ENCODE peak calls at places on chromosomes 5 and 9, in six cellular contexts. V is suprapubic skin; L is dorsolateral prefrontal cortex; M is activated T-helper 2 cell treated with anti-CD3 and anti-CD28 coated beads, Interferon-gamma antibody, Interleukin-2, Interleukin-4, amounts not matched to agents 10 μg/mL and 5 μg/mL and 100 μg/mL, durations not matched to agents 14 hours and 24 hours and 36 hours; O is anterior cingulate cortex; G is neural crest cell. C is an unnamed sample.

GRCh38 chr5:51416149-51416548 is 32.9 kb downstream of the ISL1 start:
- DNase-seq in O (no peak), V (no peak), G (no peak), L (no peak), M (no peak), C (no peak)

GRCh38 chr5:1751864-1752822 is 47.5 kb downstream of the MRPL36 start:
- DNase-seq in M (no peak), V (peak; percentile 60), L (peak; percentile 25), G (no peak), O (no peak), C (peak; percentile 10)

GRCh38 chr5:139543423-139543991 is 17.6 kb upstream of the UBE2D2 start:
- DNase-seq in L (peak; percentile 70), O (peak; percentile 21), V (no peak), M (peak; percentile 21), G (peak; percentile 45), C (no peak)

GRCh38 chr5:127450046-127450445 is 67.4 kb upstream of the PRRC1 start:
- DNase-seq in V (no peak), G (no peak), L (no peak), M (no peak), O (no peak), C (no peak)

GRCh38 chr5:54944364-54944763 is 41.0 kb downstream of the ESM1 start:
- DNase-seq in O (no peak), V (no peak), L (no peak), G (no peak), M (no peak), C (no peak)

GRCh38 chr5:140312791-140313189 is 9.9 kb upstream of the PFDN1 start:
- DNase-seq in M (no peak), V (no peak), G (no peak), O (no peak), L (no peak), C (no peak)

GRCh38 chr5:133882801-133883200 is 85.6 kb downstream of the C5orf15 start:
- DNase-seq in L (no peak), G (no peak), V (no peak), O (no peak), M (no peak), C (no peak)

GRCh38 chr5:145800181-145800580 is 35.0 kb downstream of the PRELID2 start:
- DNase-seq in L (no peak), G (no peak), O (no peak), M (no peak), V (no peak), C (no peak)

GRCh38 chr9:135787776-135788575 is 86.0 kb downstream of the KCNT1 start:
- DNase-seq in G (no peak), O (no peak), L (no peak), M (no peak), V (no peak), C (no peak)